ENCODE peak calls at places on chromosomes 12 and 14, in seven cellular contexts. I is stimulated activated CD4-positive, alpha-beta T cell treated with anti-CD3 and anti-CD28 coated beads, Interleukin-2, amount 100 ng/mL, for 48 hours; Y is kidney tubule cell; H is HT-29; X is head of caudate nucleus; L is thoracic aorta; K is stimulated activated CD8-positive, alpha-beta memory T cell treated with anti-CD3 and anti-CD28 coated beads, Interleukin-4, amount 100 ng/mL, for 24 hours. V is an unnamed sample.

GRCh38 chr14:94460631-94461416 is 8.2 kb upstream of the SERPINA11 start:
- DNase-seq in X (no peak), K (no peak), H (no peak), Y (no peak), L (no peak), I (no peak), V (no peak)

GRCh38 chr12:91921555-91921954 is 224.1 kb downstream of the BTG1 start:
- DNase-seq in Y (no peak), I (no peak), X (no peak), H (no peak), K (no peak), L (no peak), V (no peak)

GRCh38 chr12:96263449-96263902 is 69.3 kb downstream of the ELK3 start:
- DNase-seq in K (no peak), X (no peak), I (no peak), H (no peak), L (no peak), Y (no peak), V (no peak)

GRCh38 chr12:3809357-3810015 is 56.6 kb upstream of the CRACR2A start:
- DNase-seq in H (no peak), I (no peak), X (no peak), K (no peak), L (no peak), Y (no peak), V (no peak)

GRCh38 chr12:48185181-48185919 is 1.9 kb downstream of the CCDC184 start:
- DNase-seq in I (no peak), Y (no peak), L (no peak), X (peak; percentile 63), H (no peak), K (no peak), V (no peak)

GRCh38 chr12:52314511-52314910 is 6.7 kb downstream of the KRT83 start:
- DNase-seq in H (no peak), K (no peak), L (no peak), X (no peak), Y (no peak), I (no peak), V (no peak)

GRCh38 chr14:32756775-32757174 is 181.9 kb upstream of the NPAS3 start:
- DNase-seq in K (no peak), L (no peak), I (no peak), H (no peak), X (no peak), Y (no peak), V (no peak)

GRCh38 chr12:28951941-28952340 is 197.1 kb upstream of the FAR2 start:
- DNase-seq in H (no peak), Y (no peak), I (no peak), K (no peak), X (no peak), L (no peak), V (no peak)

GRCh38 chr14:34496679-34497513 is 34.9 kb upstream of the SPTSSA start:
- DNase-seq in I (no peak), Y (peak; percentile 48), H (peak; percentile 81), X (peak; percentile 30), K (no peak), L (peak; percentile 41), V (no peak)

GRCh38 chr14:69643430-69644200 is 32.2 kb downstream of the SUSD6 start:
- DNase-seq in I (peak; percentile 63), K (peak; percentile 50), Y (peak; percentile 98), H (peak; percentile 90), X (peak; percentile 69), L (no peak), V (no peak)

GRCh38 chr12:26940820-26941219 is 2.5 kb downstream of the FGFR1OP2 start:
- DNase-seq in X (no peak), K (no peak), L (no peak), H (no peak), I (no peak), Y (no peak), V (no peak)

GRCh38 chr12:92503977-92504966 is 198.5 kb upstream of the PLEKHG7 start:
- DNase-seq in H (peak; percentile 7), X (peak; percentile 5), I (no peak), K (no peak), Y (no peak), L (no peak), V (no peak)

V was measured in stimulated activated effector memory CD8-positive, alpha-beta T cell treated with anti-CD3 and anti-CD28 coated beads, Interleukin-12 subunit alpha, Interleukin-12 subunit beta, amount 100 ng/mL, for 72 hours.